ENCODE peak calls at places on chromosomes 4 and X, in four cellular contexts. F is stomach, A is upper lobe of left lung, D is A549. J is an unnamed sample.
A peak's percentile ranks its signal among the peaks of the same experiment; 100 is the strongest.

GRCh38 chr4:121256346-121256745 is 92.2 kb upstream of the TNIP3 start:
- DNase-seq in F (no peak), A (no peak), D (no peak), J (peak; percentile 78)

GRCh38 chr4:157992038-157992706 is 180.7 kb downstream of the GASK1B start:
- DNase-seq in F (no peak), A (no peak), D (peak; percentile 68), J (peak; percentile 57)

GRCh38 chr4:73713650-73714049 is 26.7 kb upstream of the CXCL8 start:
- DNase-seq in F (no peak), A (no peak), D (no peak), J (no peak)

GRCh38 chrX:124506031-124506430 is 159.7 kb downstream of the SH2D1A start:
- DNase-seq in F (no peak), A (no peak), D (no peak), J (no peak)

GRCh38 chrX:13190051-13190450 is 129.8 kb downstream of the ATXN3L start:
- DNase-seq in F (no peak), A (no peak), D (peak; percentile 18), J (no peak)

GRCh38 chr4:84952004-84952403 is 14.5 kb downstream of the WDFY3 start:
- DNase-seq in F (no peak), A (no peak), D (peak; percentile 66), J (no peak)

GRCh38 chr4:38028556-38028955 is 68.4 kb downstream of the PTTG2 start:
- DNase-seq in F (no peak), A (no peak), D (no peak), J (no peak)

GRCh38 chr4:141058739-141059507 is 74.3 kb downstream of the RNF150 start:
- DNase-seq in F (no peak), A (no peak), D (no peak), J (no peak)

GRCh38 chrX:2490634-2491033 is 10.1 kb downstream of the DHRSX start:
- DNase-seq in F (no peak), A (peak; percentile 66), D (no peak), J (no peak)

GRCh38 chr4:32858971-32859370 is 2138.8 kb downstream of the PCDH7 start:
- DNase-seq in F (no peak), A (no peak), D (peak; percentile 29), J (peak; percentile 38)

GRCh38 chrX:9555354-9555753 is 90.5 kb downstream of the TBL1X start:
- DNase-seq in F (no peak), A (no peak), D (no peak), J (no peak)

GRCh38 chr4:37568494-37568893 is 117.7 kb downstream of the RELL1 start:
- DNase-seq in F (peak; percentile 44), A (no peak), D (no peak), J (no peak)

GRCh38 chr4:126267689-126268088 is 952.9 kb downstream of the FAT4 start:
- DNase-seq in F (no peak), A (no peak), D (peak; percentile 0), J (no peak)

GRCh38 chrX:123728001-123728400 is 4.9 kb downstream of the THOC2 start:
- DNase-seq in F (no peak), A (no peak), D (no peak), J (no peak)

GRCh38 chr4:174764105-174764729 is 64.8 kb downstream of the GLRA3 start:
- DNase-seq in F (no peak), A (no peak), D (peak; percentile 42), J (peak; percentile 19)

GRCh38 chrX:37383313-37383712 is 34.1 kb downstream of the PRRG1 start:
- DNase-seq in F (no peak), A (no peak), D (no peak), J (no peak)

GRCh38 chrX:349196-349595 is 30.6 kb upstream of the GTPBP6 start:
- DNase-seq in F (no peak), A (peak; percentile 36), D (no peak), J (no peak)

GRCh38 chr4:20253799-20254409 is 2.2 kb downstream of the SLIT2 start:
- DNase-seq in F (no peak), A (peak; percentile 79), D (no peak), J (no peak)

GRCh38 chr4:20251796-20252655 is at the start of gene SLIT2:
- DNase-seq in F (peak; percentile 81), A (peak; percentile 96), D (peak; percentile 10), J (no peak)

GRCh38 chr4:20254517-20255250 is 3.0 kb downstream of the SLIT2 start:
- DNase-seq in F (no peak), A (peak; percentile 85), D (no peak), J (no peak)

GRCh38 chr4:20252656-20253271 is 1.1 kb downstream of the SLIT2 start:
- DNase-seq in F (no peak), A (peak; percentile 84), D (no peak), J (no peak)

GRCh38 chr4:20253272-20253798 is 1.6 kb downstream of the SLIT2 start:
- DNase-seq in F (no peak), A (no peak), D (no peak), J (no peak)
- H3K4me3 ChIP-seq in F (peak overlapping the region; percentile 66), A (peak overlapping the region; percentile 63), D (no peak overlapping the region), J (peak overlapping the region; percentile 94)

DNA sequence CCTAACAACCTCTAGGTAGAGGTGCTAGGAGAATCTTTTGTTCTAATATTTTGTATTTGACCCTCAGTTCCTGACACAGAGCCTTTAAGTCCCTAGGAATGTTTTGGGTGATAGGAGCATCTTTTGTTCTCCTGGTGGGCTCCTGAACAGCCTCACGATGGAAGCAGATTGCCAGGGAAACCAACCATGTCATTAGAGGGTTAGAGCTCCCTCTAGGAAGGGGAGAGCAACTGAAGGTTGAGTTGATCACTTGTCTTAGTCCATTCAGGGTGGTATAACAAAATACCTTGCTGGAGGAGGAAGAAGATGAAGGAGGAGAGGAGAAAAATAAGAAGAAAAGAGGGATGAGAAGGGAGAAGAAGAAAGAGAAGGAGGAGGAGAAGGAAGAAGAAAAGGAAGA is 9.2 kb downstream of the VCX start:
- DNase-seq in F (no peak), A (no peak), D (no peak), J (no peak)
- TF ChIP-seq CTCF in F (no peak), A (no peak), D (no peak), J (no peak)

GRCh38 chrX:131779313-131779712 is 235.4 kb downstream of the OR13H1 start:
- DNase-seq in F (no peak), A (no peak), D (no peak), J (no peak)
- H3K4me3 ChIP-seq in F (no peak overlapping the region), A (no peak overlapping the region), D (no peak overlapping the region), J (no peak overlapping the region)

GRCh38 chr4:77305766-77306165 is 148.8 kb downstream of the CCNG2 start:
- DNase-seq in F (no peak), A (no peak), D (no peak), J (no peak)

GRCh38 chr4:77306496-77306895 is 149.5 kb downstream of the CCNG2 start:
- DNase-seq in F (no peak), A (no peak), D (no peak), J (no peak)

GRCh38 chr4:77309496-77309895 is 152.5 kb downstream of the CCNG2 start:
- DNase-seq in F (no peak), A (no peak), D (no peak), J (no peak)

GRCh38 chr4:77310931-77311330 is 153.9 kb downstream of the CCNG2 start:
- DNase-seq in F (no peak), A (no peak), D (no peak), J (no peak)

GRCh38 chr4:77308843-77309242 is 151.8 kb downstream of the CCNG2 start:
- DNase-seq in F (no peak), A (no peak), D (peak; percentile 24), J (no peak)
- TF ChIP-seq CTCF in F (peak; percentile 20), A (peak; percentile 37), D (peak; percentile 40), J (peak; percentile 43)

GRCh38 chrX:54633641-54634040 is 103.6 kb downstream of the GNL3L start:
- DNase-seq in F (no peak), A (no peak), D (no peak), J (no peak)
- H3K4me3 ChIP-seq in F (no peak overlapping the region), A (no peak overlapping the region), D (no peak overlapping the region), J (no peak overlapping the region)

GRCh38 chrX:155001873-155002272 is 20.6 kb downstream of the F8 start:
- DNase-seq in F (no peak), A (no peak), D (no peak), J (no peak)
- TF ChIP-seq CTCF in F (no peak), A (no peak), D (no peak), J (no peak)

GRCh38 chr4:54099287-54099958 is 540 bp upstream of the GSX2 start:
- DNase-seq in F (no peak), A (peak; percentile 58), D (no peak), J (no peak)

GRCh38 chr4:54102747-54103146 is 2.8 kb downstream of the GSX2 start:
- DNase-seq in F (no peak), A (no peak), D (no peak), J (no peak)

GRCh38 chr4:54101190-54102041 is 1.5 kb downstream of the GSX2 start:
- DNase-seq in F (no peak), A (peak; percentile 35), D (no peak), J (no peak)

GRCh38 chr4:54099959-54100606 is at the start of gene GSX2:
- DNase-seq in F (no peak), A (peak; percentile 82), D (no peak), J (no peak)

GRCh38 chr4:54100607-54101189 is 735 bp downstream of the GSX2 start:
- DNase-seq in F (no peak), A (peak; percentile 85), D (no peak), J (no peak)
- H3K4me3 ChIP-seq in F (peak overlapping the region; percentile 37), A (peak overlapping the region; percentile 23), D (peak overlapping the region; percentile 48), J (peak overlapping the region; percentile 40)

DNA sequence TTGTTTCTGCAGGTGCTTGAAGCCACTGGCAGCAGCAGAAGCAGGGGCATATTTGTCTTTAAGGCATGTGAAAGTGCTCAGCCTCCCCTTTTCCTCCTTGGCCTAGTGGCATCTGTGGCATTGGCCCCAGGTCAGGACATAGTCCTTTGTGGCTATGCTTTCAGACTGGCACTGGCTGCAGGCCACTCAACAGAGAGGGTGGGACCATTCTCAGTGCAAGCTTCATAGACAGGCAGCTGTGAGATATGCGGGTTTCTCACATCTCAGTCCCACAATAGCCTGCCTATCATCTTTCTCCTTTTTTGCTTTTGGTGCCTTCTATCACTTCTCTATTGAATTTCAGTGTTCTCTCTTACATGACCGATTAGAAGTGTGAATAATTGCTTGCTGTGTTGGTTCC is 104.8 kb downstream of the ACTRT1 start:
- DNase-seq in F (no peak), A (no peak), D (no peak), J (no peak)
- TF ChIP-seq CTCF in F (no peak), A (no peak), D (no peak), J (no peak)

GRCh38 chr4:110850461-110851447 is 227.9 kb upstream of the PITX2 start:
- DNase-seq in F (no peak), A (no peak), D (no peak), J (no peak)

GRCh38 chr4:110853242-110853641 is 230.4 kb upstream of the PITX2 start:
- DNase-seq in F (no peak), A (no peak), D (no peak), J (no peak)

GRCh38 chr4:110852793-110853192 is 229.9 kb upstream of the PITX2 start:
- DNase-seq in F (no peak), A (no peak), D (no peak), J (no peak)

GRCh38 chr4:110851989-110852388 is 229.1 kb upstream of the PITX2 start:
- DNase-seq in F (no peak), A (no peak), D (no peak), J (no peak)

GRCh38 chr4:110854021-110854678 is 231.3 kb upstream of the PITX2 start:
- DNase-seq in F (no peak), A (no peak), D (peak; percentile 2), J (peak; percentile 64)
- H3K4me3 ChIP-seq in F (no peak overlapping the region), A (no peak overlapping the region), D (no peak overlapping the region), J (no peak overlapping the region)

GRCh38 chr4:159464302-159464701 is 361.4 kb downstream of the RAPGEF2 start:
- DNase-seq in F (no peak), A (no peak), D (no peak), J (no peak)

GRCh38 chr4:159460408-159460807 is 357.5 kb downstream of the RAPGEF2 start:
- DNase-seq in F (no peak), A (no peak), D (no peak), J (no peak)

GRCh38 chr4:159463235-159463634 is 360.4 kb downstream of the RAPGEF2 start:
- DNase-seq in F (no peak), A (no peak), D (no peak), J (no peak)
- TF ChIP-seq CTCF in F (no peak), A (no peak), D (no peak), J (no peak)

J was measured in HFF-Myc.